ENCODE peak calls at places on chromosomes 11 and 22, in nine cellular contexts. V, P, D, G, I, S, A, X and B are unnamed samples.

GRCh38 chr22:37621352-37621860 is 12.8 kb downstream of the GGA1 start:
- DNase-seq in V (no peak), P (no peak), D (no peak), G (no peak), I (no peak), S (no peak), A (no peak), X (no peak), B (no peak)

GRCh38 chr11:17921620-17922473 is 91.0 kb downstream of the SERGEF start:
- DNase-seq in V (no peak), P (no peak), D (peak; percentile 15), G (no peak), I (no peak), S (peak; percentile 78), A (no peak), X (peak; percentile 66), B (no peak)

GRCh38 chr11:117187799-117188481 is 9.4 kb downstream of the SIDT2 start:
- DNase-seq in V (no peak), P (no peak), D (no peak), G (no peak), I (no peak), S (no peak), A (no peak), X (no peak), B (no peak)

GRCh38 chr11:73428227-73428626 is 52.0 kb downstream of the RELT start:
- DNase-seq in V (no peak), P (no peak), D (no peak), G (no peak), I (no peak), S (no peak), A (no peak), X (no peak), B (no peak)

GRCh38 chr11:114367244-114367957 is 32.9 kb downstream of the C11orf71 start:
- DNase-seq in V (no peak), P (no peak), D (peak; percentile 39), G (no peak), I (no peak), S (no peak), A (no peak), X (no peak), B (no peak)

GRCh38 chr11:78594814-78595213 is 20.1 kb upstream of the NARS2 start:
- DNase-seq in V (no peak), P (no peak), D (no peak), G (no peak), I (no peak), S (no peak), A (no peak), X (no peak), B (no peak)

GRCh38 chr11:109196016-109196415 is 226.0 kb upstream of the C11orf87 start:
- DNase-seq in V (no peak), P (no peak), D (peak; percentile 54), G (no peak), I (no peak), S (no peak), A (no peak), X (no peak), B (no peak)

GRCh38 chr11:2762031-2762380 is 62.2 kb upstream of the KCNQ1OT1 start:
- DNase-seq in V (no peak), P (no peak), D (no peak), G (no peak), I (no peak), S (no peak), A (no peak), X (no peak), B (no peak)

GRCh38 chr11:119668685-119669084 is 60.3 kb downstream of the NECTIN1 start:
- DNase-seq in V (no peak), P (no peak), D (no peak), G (no peak), I (no peak), S (no peak), A (no peak), X (no peak), B (no peak)

GRCh38 chr11:12316432-12316831 is 60.9 kb upstream of the PARVA start:
- DNase-seq in V (no peak), P (no peak), D (no peak), G (no peak), I (no peak), S (no peak), A (no peak), X (no peak), B (no peak)

GRCh38 chr11:1843098-1843473 is 4.3 kb downstream of the TNNI2 start:
- DNase-seq in V (no peak), P (no peak), D (no peak), G (no peak), I (no peak), S (no peak), A (no peak), X (no peak), B (no peak)

GRCh38 chr11:64449381-64450167 is 90.6 kb downstream of the RPS6KA4 start:
- DNase-seq in V (peak; percentile 88), P (peak; percentile 55), D (peak; percentile 29), G (peak; percentile 59), I (peak; percentile 33), S (peak; percentile 16), A (peak; percentile 45), X (peak; percentile 11), B (peak; percentile 88)

GRCh38 chr11:69367211-69367964 is 73.4 kb downstream of the MYEOV start:
- DNase-seq in V (no peak), P (no peak), D (no peak), G (no peak), I (no peak), S (no peak), A (no peak), X (no peak), B (no peak)

GRCh38 chr22:48316245-48316875 is 1511.3 kb downstream of the BRD1 start:
- DNase-seq in V (no peak), P (no peak), D (no peak), G (no peak), I (no peak), S (no peak), A (no peak), X (no peak), B (no peak)

GRCh38 chr11:23789938-23790371 is 706.9 kb upstream of the LUZP2 start:
- DNase-seq in V (no peak), P (no peak), D (peak; percentile 90), G (no peak), I (peak; percentile 56), S (peak; percentile 8), A (no peak), X (no peak), B (no peak)

GRCh38 chr22:41910050-41910598 is 4.8 kb downstream of the SHISA8 start:
- DNase-seq in V (peak; percentile 25), P (no peak), D (no peak), G (no peak), I (no peak), S (no peak), A (no peak), X (no peak), B (no peak)

GRCh38 chr22:38862375-38863329 is 9.4 kb downstream of the CBX6 start:
- DNase-seq in V (no peak), P (no peak), D (peak; percentile 36), G (no peak), I (no peak), S (no peak), A (no peak), X (no peak), B (no peak)